ENCODE peak calls at places on chromosome 3, in five cellular contexts. V is activated T-helper 9 cell treated with anti-CD3 and anti-CD28 coated beads, Interleukin-2, amount 50 U/mL, for 16 hours; N is GDM1; D is NCI-H1092; W is germinal center. J is an unnamed sample.
A peak's percentile ranks its signal among the peaks of the same experiment; 100 is the strongest.

GRCh38 chr3:59985643-59986200 is 935.9 kb upstream of the CFAP20DC start:
- DNase-seq in D (no peak), N (peak; percentile 36), W (no peak), V (no peak), J (no peak)

GRCh38 chr3:65945480-65945879 is 93.2 kb downstream of the MAGI1 start:
- DNase-seq in W (no peak), N (no peak), V (no peak), D (no peak), J (no peak)

GRCh38 chr3:169914321-169914720 is 2.9 kb downstream of the SAMD7 start:
- DNase-seq in N (no peak), D (no peak), W (no peak), V (no peak), J (no peak)

GRCh38 chr3:10389995-10390394 is 69.1 kb upstream of the SEC13 start:
- DNase-seq in V (no peak), D (no peak), N (peak; percentile 53), W (peak; percentile 69), J (no peak)

GRCh38 chr3:6262035-6262434 is 598.9 kb upstream of the GRM7 start:
- DNase-seq in W (no peak), N (no peak), V (no peak), D (no peak), J (no peak)

GRCh38 chr3:34377961-34378360 is 579.5 kb downstream of the PDCD6IP start:
- DNase-seq in N (no peak), W (no peak), D (no peak), V (no peak), J (no peak)

GRCh38 chr3:68972358-68972979 is 40.1 kb upstream of the TAFA4 start:
- DNase-seq in W (peak; percentile 35), V (no peak), N (peak; percentile 37), D (peak; percentile 39), J (peak; percentile 1)

GRCh38 chr3:160343132-160343531 is 55.9 kb downstream of the IFT80 start:
- DNase-seq in D (no peak), V (no peak), W (no peak), N (no peak), J (no peak)

GRCh38 chr3:171284308-171285075 is 175.7 kb downstream of the TNIK start:
- DNase-seq in D (no peak), V (no peak), W (no peak), N (peak; percentile 2), J (no peak)

GRCh38 chr3:186283096-186283495 is 78.9 kb downstream of the DGKG start:
- DNase-seq in N (no peak), W (no peak), V (no peak), D (no peak), J (no peak)

GRCh38 chr3:12983326-12983725 is 89.9 kb downstream of the IQSEC1 start:
- DNase-seq in W (no peak), D (no peak), V (no peak), N (no peak), J (no peak)

GRCh38 chr3:70431906-70432305 is 119.5 kb upstream of the MDFIC2 start:
- DNase-seq in W (no peak), N (no peak), V (no peak), D (no peak), J (no peak)

GRCh38 chr3:54994026-54994626 is 66.3 kb upstream of the LRTM1 start:
- DNase-seq in W (no peak), N (no peak), D (no peak), V (no peak), J (no peak)

GRCh38 chr3:346186-346585 is 149.6 kb downstream of the CHL1 start:
- DNase-seq in N (no peak), D (no peak), V (no peak), W (no peak), J (no peak)

GRCh38 chr3:46693038-46693896 is at the start of gene ALS2CL:
- DNase-seq in W (peak; percentile 81), V (peak; percentile 59), D (no peak), N (no peak), J (peak; percentile 73)

GRCh38 chr3:13073042-13073906 is at the start of gene IQSEC1:
- DNase-seq in N (no peak), D (peak; percentile 75), V (peak; percentile 58), W (peak; percentile 83), J (peak; percentile 62)